ENCODE peak calls at places on chromosomes 7 and 10, in nine cellular contexts. G is effector CD8-positive, alpha-beta T cell; L is SK-N-SH; K is fibroblast of mammary gland; Z is caudate nucleus; O is activated gamma-delta T cell treated with Interleukin-2 at 50 U/mL for 16 hours; P is T-helper 2 cell; E is amygdala; A is activated CD8-positive, alpha-beta memory T cell treated with anti-CD3 and anti-CD28 coated beads for 4 hours. Q is an unnamed sample.
A peak's percentile ranks its signal among the peaks of the same experiment; 100 is the strongest.

GRCh38 chr7:13770305-13770704 is 219.2 kb downstream of the ETV1 start:
- DNase-seq in G (no peak), L (no peak), K (peak; percentile 45), Z (no peak), O (no peak), P (no peak), E (no peak), A (no peak), Q (peak; percentile 21)

GRCh38 chr10:119199231-119199992 is 8.0 kb upstream of the GRK5 start:
- DNase-seq in G (peak; percentile 18), L (peak; percentile 78), K (peak; percentile 86), Z (peak; percentile 23), O (peak; percentile 29), P (no peak), E (peak; percentile 74), A (no peak), Q (peak; percentile 82)

GRCh38 chr7:50814166-50814565 is 31.5 kb upstream of the GRB10 start:
- DNase-seq in G (no peak), L (no peak), K (no peak), Z (no peak), O (no peak), P (no peak), E (no peak), A (no peak), Q (no peak)

GRCh38 chr10:32323051-32323450 is 23.9 kb downstream of the EPC1 start:
- DNase-seq in G (no peak), L (no peak), K (no peak), Z (no peak), O (no peak), P (no peak), E (no peak), A (no peak), Q (no peak)

GRCh38 chr10:75428434-75429158 is 2.8 kb upstream of the LRMDA start:
- DNase-seq in G (no peak), L (no peak), K (peak; percentile 64), Z (no peak), O (no peak), P (no peak), E (no peak), A (no peak), Q (peak; percentile 47)

GRCh38 chr10:116082211-116082610 is 190.8 kb downstream of the GFRA1 start:
- DNase-seq in G (no peak), L (no peak), K (no peak), Z (no peak), O (no peak), P (no peak), E (no peak), A (no peak), Q (no peak)

GRCh38 chr10:105586451-105587098 is 945.5 kb downstream of the SORCS3 start:
- DNase-seq in G (no peak), L (no peak), K (no peak), Z (no peak), O (no peak), P (no peak), E (no peak), A (no peak), Q (peak; percentile 73)

GRCh38 chr7:78167825-78168224 is 369.3 kb downstream of the PHTF2 start:
- DNase-seq in G (no peak), L (no peak), K (no peak), Z (no peak), O (no peak), P (no peak), E (no peak), A (no peak), Q (no peak)

GRCh38 chr7:13829914-13830603 is 159.4 kb downstream of the ETV1 start:
- DNase-seq in G (no peak), L (no peak), K (peak; percentile 70), Z (no peak), O (no peak), P (no peak), E (no peak), A (no peak), Q (peak; percentile 75)

GRCh38 chr10:35495521-35496238 is 109.5 kb upstream of the GJD4 start:
- DNase-seq in G (no peak), L (peak; percentile 34), K (peak; percentile 14), Z (no peak), O (no peak), P (no peak), E (peak; percentile 18), A (no peak), Q (no peak)

GRCh38 chr7:127738859-127739258 is 86.9 kb downstream of the SND1 start:
- DNase-seq in G (no peak), L (no peak), K (no peak), Z (no peak), O (no peak), P (no peak), E (no peak), A (no peak), Q (no peak)

GRCh38 chr7:89054364-89054763 is 258.8 kb upstream of the TEX47 start:
- DNase-seq in G (no peak), L (no peak), K (no peak), Z (no peak), O (no peak), P (no peak), E (no peak), A (no peak), Q (no peak)

GRCh38 chr10:114684085-114684821 is 26.2 kb upstream of the ABLIM1 start:
- DNase-seq in G (no peak), L (peak; percentile 24), K (peak; percentile 16), Z (no peak), O (no peak), P (no peak), E (peak; percentile 68), A (no peak), Q (no peak)

GRCh38 chr10:86225098-86225782 is 141.4 kb downstream of the GRID1 start:
- DNase-seq in G (no peak), L (no peak), K (peak; percentile 73), Z (no peak), O (no peak), P (no peak), E (no peak), A (no peak), Q (peak; percentile 46)

GRCh38 chr10:127928021-127928806 is 21.3 kb downstream of the PTPRE start:
- DNase-seq in G (no peak), L (peak; percentile 57), K (peak; percentile 89), Z (no peak), O (no peak), P (no peak), E (no peak), A (no peak), Q (peak; percentile 57)

GRCh38 chr10:111077715-111078504 is 1.1 kb downstream of the ADRA2A start:
- DNase-seq in G (no peak), L (peak; percentile 77), K (no peak), Z (no peak), O (no peak), P (no peak), E (no peak), A (no peak), Q (peak; percentile 13)

GRCh38 chr10:24437302-24437701 is 228.4 kb downstream of the KIAA1217 start:
- DNase-seq in G (no peak), L (no peak), K (no peak), Z (no peak), O (no peak), P (no peak), E (no peak), A (no peak), Q (no peak)

GRCh38 chr10:79605308-79605707 is 5.4 kb upstream of the SFTPA1 start:
- DNase-seq in G (no peak), L (no peak), K (no peak), Z (no peak), O (no peak), P (no peak), E (no peak), A (no peak), Q (no peak)

GRCh38 chr7:11434371-11434770 is 397.6 kb downstream of the THSD7A start:
- DNase-seq in G (no peak), L (no peak), K (peak; percentile 52), Z (no peak), O (no peak), P (no peak), E (no peak), A (no peak), Q (no peak)

GRCh38 chr7:52088008-52088787 is 771.6 kb upstream of the COBL start:
- DNase-seq in G (no peak), L (peak; percentile 30), K (no peak), Z (no peak), O (no peak), P (no peak), E (peak; percentile 39), A (no peak), Q (no peak)

GRCh38 chr7:150631084-150631824 is 931 bp downstream of the GIMAP6 start:
- DNase-seq in G (no peak), L (no peak), K (no peak), Z (no peak), O (peak; percentile 63), P (no peak), E (no peak), A (peak; percentile 33), Q (no peak)

Q was measured in ELR.